ENCODE peak calls at places on chromosomes 5 and 9, in nine cellular contexts. V is WERI-Rb-1; C is AG08395; B is ureter; X is memory B cell; G is stimulated activated CD4-positive, alpha-beta T cell treated with anti-CD3 and anti-CD28 coated beads, Interleukin-2, amount 100 ng/mL, for 48 hours; E is H1; Y is SW 1271; P is NCI-H2171. S is an unnamed sample.
A peak's percentile ranks its signal among the peaks of the same experiment; 100 is the strongest.

GRCh38 chr5:320524-321232 is 836 bp upstream of the AHRR start:
- DNase-seq in V (no peak), C (no peak), B (no peak), X (no peak), G (no peak), E (no peak), Y (no peak), P (no peak), S (no peak)

GRCh38 chr5:168357881-168358280 is 66.4 kb downstream of the WWC1 start:
- DNase-seq in V (no peak), C (no peak), B (no peak), X (no peak), G (no peak), E (no peak), Y (no peak), P (no peak), S (no peak)

GRCh38 chr5:42791151-42791550 is 20.5 kb downstream of the SELENOP start:
- DNase-seq in V (no peak), C (no peak), B (no peak), X (no peak), G (no peak), E (no peak), Y (no peak), P (no peak), S (peak; percentile 5)

GRCh38 chr5:135138116-135138850 is 104.3 kb upstream of the PITX1 start:
- DNase-seq in V (no peak), C (no peak), B (no peak), X (no peak), G (no peak), E (no peak), Y (no peak), P (peak; percentile 16), S (no peak)

GRCh38 chr9:133717113-133718031 is 20.8 kb downstream of the SARDH start:
- DNase-seq in V (no peak), C (no peak), B (no peak), X (no peak), G (no peak), E (no peak), Y (no peak), P (no peak), S (no peak)

GRCh38 chr5:176642675-176643490 is 4.4 kb upstream of the TSPAN17 start:
- DNase-seq in V (no peak), C (no peak), B (no peak), X (no peak), G (no peak), E (no peak), Y (no peak), P (no peak), S (no peak)

GRCh38 chr5:82058710-82059109 is 86.9 kb downstream of the ATG10 start:
- DNase-seq in V (no peak), C (peak; percentile 34), B (no peak), X (no peak), G (no peak), E (no peak), Y (no peak), P (no peak), S (no peak)

GRCh38 chr5:96431376-96432244 is 1.4 kb downstream of the PCSK1 start:
- DNase-seq in V (no peak), C (peak; percentile 47), B (no peak), X (peak; percentile 12), G (peak; percentile 10), E (no peak), Y (no peak), P (peak; percentile 42), S (no peak)

GRCh38 chr9:113682297-113682771 is 193.8 kb upstream of the ZNF618 start:
- DNase-seq in V (peak; percentile 86), C (peak; percentile 75), B (peak; percentile 80), X (peak; percentile 35), G (peak; percentile 45), E (peak; percentile 66), Y (peak; percentile 15), P (peak; percentile 8), S (peak; percentile 84)

GRCh38 chr5:171968512-171968911 is 37.9 kb downstream of the FBXW11 start:
- DNase-seq in V (no peak), C (no peak), B (no peak), X (no peak), G (no peak), E (no peak), Y (no peak), P (no peak), S (no peak)

GRCh38 chr5:179974946-179975712 is 67.4 kb upstream of the TBC1D9B start:
- DNase-seq in V (peak; percentile 64), C (peak; percentile 20), B (no peak), X (peak; percentile 68), G (peak; percentile 1), E (peak; percentile 57), Y (no peak), P (peak; percentile 75), S (no peak)

GRCh38 chr5:76030343-76030742 is 52.8 kb upstream of the SV2C start:
- DNase-seq in V (no peak), C (no peak), B (no peak), X (no peak), G (no peak), E (no peak), Y (no peak), P (no peak), S (no peak)